ENCODE peak calls at places on chromosomes 3 and 15, in nine cellular contexts. One of them, this sample, is unnamed.
A peak's percentile ranks its signal among the peaks of the same experiment; 100 is the strongest.

GRCh38 chr3:155407331-155407730 is 113.8 kb upstream of the STRIT1 start:
- DNase-seq in breast epithelium: no peak
- DNase-seq in GM12892: no peak
- DNase-seq in suprapubic skin: no peak
- DNase-seq in transverse colon: no peak
- DNase-seq in sigmoid colon: no peak
- DNase-seq in spleen: no peak
- DNase-seq in K562: no peak
- DNase-seq in stomach: no peak
- DNase-seq in this sample: no peak

GRCh38 chr3:21226086-21226485 is 524.9 kb downstream of the ZNF385D start:
- DNase-seq in GM12892: no peak
- DNase-seq in K562: no peak
- DNase-seq in spleen: no peak
- DNase-seq in transverse colon: no peak
- DNase-seq in sigmoid colon: no peak
- DNase-seq in stomach: no peak
- DNase-seq in suprapubic skin: no peak
- DNase-seq in breast epithelium: no peak
- DNase-seq in this sample: no peak

GRCh38 chr3:65883614-65884013 is 155.1 kb downstream of the MAGI1 start:
- DNase-seq in GM12892: no peak
- DNase-seq in suprapubic skin: no peak
- DNase-seq in K562: no peak
- DNase-seq in spleen: no peak
- DNase-seq in transverse colon: no peak
- DNase-seq in stomach: no peak
- DNase-seq in sigmoid colon: no peak
- DNase-seq in breast epithelium: no peak
- DNase-seq in this sample: no peak

GRCh38 chr3:101719604-101720185 is 4.7 kb upstream of the CEP97 start:
- DNase-seq in transverse colon: no peak
- DNase-seq in GM12892: no peak
- DNase-seq in K562: no peak
- DNase-seq in spleen: no peak
- DNase-seq in sigmoid colon: no peak
- DNase-seq in stomach: no peak
- DNase-seq in breast epithelium: no peak
- DNase-seq in suprapubic skin: no peak
- DNase-seq in this sample: no peak

GRCh38 chr15:70185251-70185711 is 87.6 kb upstream of the TLE3 start:
- DNase-seq in sigmoid colon: no peak
- DNase-seq in spleen: peak; percentile 31
- DNase-seq in GM12892: no peak
- DNase-seq in transverse colon: no peak
- DNase-seq in stomach: no peak
- DNase-seq in breast epithelium: no peak
- DNase-seq in suprapubic skin: no peak
- DNase-seq in K562: no peak
- DNase-seq in this sample: no peak

GRCh38 chr3:154678271-154678670 is 248.3 kb upstream of the GPR149 start:
- DNase-seq in transverse colon: no peak
- DNase-seq in spleen: no peak
- DNase-seq in breast epithelium: no peak
- DNase-seq in K562: no peak
- DNase-seq in suprapubic skin: no peak
- DNase-seq in stomach: no peak
- DNase-seq in sigmoid colon: no peak
- DNase-seq in GM12892: no peak
- DNase-seq in this sample: no peak

GRCh38 chr3:117873236-117873635 is 1161.4 kb downstream of the IGSF11 start:
- DNase-seq in suprapubic skin: no peak
- DNase-seq in spleen: no peak
- DNase-seq in breast epithelium: no peak
- DNase-seq in transverse colon: peak; percentile 10
- DNase-seq in GM12892: no peak
- DNase-seq in sigmoid colon: peak; percentile 69
- DNase-seq in stomach: no peak
- DNase-seq in K562: no peak
- DNase-seq in this sample: no peak

GRCh38 chr15:58994906-58995453 is 7.5 kb downstream of the RNF111 start:
- DNase-seq in spleen: no peak
- DNase-seq in breast epithelium: no peak
- DNase-seq in K562: no peak
- DNase-seq in sigmoid colon: no peak
- DNase-seq in suprapubic skin: no peak
- DNase-seq in stomach: no peak
- DNase-seq in transverse colon: no peak
- DNase-seq in GM12892: no peak
- DNase-seq in this sample: no peak

GRCh38 chr3:176776622-176777021 is 420.7 kb downstream of the TBL1XR1 start:
- DNase-seq in GM12892: no peak
- DNase-seq in stomach: no peak
- DNase-seq in breast epithelium: no peak
- DNase-seq in transverse colon: no peak
- DNase-seq in sigmoid colon: no peak
- DNase-seq in suprapubic skin: no peak
- DNase-seq in K562: no peak
- DNase-seq in spleen: no peak
- DNase-seq in this sample: no peak

GRCh38 chr3:183635431-183636220 is at the start of gene KLHL24:
- DNase-seq in transverse colon: peak; percentile 95
- DNase-seq in sigmoid colon: peak; percentile 96
- DNase-seq in K562: peak; percentile 85
- DNase-seq in suprapubic skin: peak; percentile 96
- DNase-seq in spleen: peak; percentile 97
- DNase-seq in GM12892: peak; percentile 77
- DNase-seq in stomach: peak; percentile 94
- DNase-seq in breast epithelium: peak; percentile 93
- DNase-seq in this sample: peak; percentile 83

GRCh38 chr3:190036631-190037030 is 84.1 kb downstream of the P3H2 start:
- DNase-seq in spleen: no peak
- DNase-seq in transverse colon: no peak
- DNase-seq in stomach: no peak
- DNase-seq in sigmoid colon: peak; percentile 73
- DNase-seq in breast epithelium: no peak
- DNase-seq in K562: no peak
- DNase-seq in GM12892: no peak
- DNase-seq in suprapubic skin: no peak
- DNase-seq in this sample: no peak

GRCh38 chr15:80957556-80957955 is 32.1 kb downstream of the MESD start:
- DNase-seq in stomach: no peak
- DNase-seq in K562: no peak
- DNase-seq in breast epithelium: no peak
- DNase-seq in spleen: no peak
- DNase-seq in suprapubic skin: no peak
- DNase-seq in sigmoid colon: no peak
- DNase-seq in transverse colon: no peak
- DNase-seq in GM12892: no peak
- DNase-seq in this sample: no peak

GRCh38 chr15:49428392-49429095 is 5.5 kb downstream of the FGF7 start:
- DNase-seq in GM12892: no peak
- DNase-seq in sigmoid colon: no peak
- DNase-seq in spleen: no peak
- DNase-seq in K562: no peak
- DNase-seq in transverse colon: no peak
- DNase-seq in breast epithelium: no peak
- DNase-seq in suprapubic skin: no peak
- DNase-seq in stomach: no peak
- DNase-seq in this sample: no peak

GRCh38 chr15:50065264-50065663 is 53.8 kb downstream of the ATP8B4 start:
- DNase-seq in GM12892: no peak
- DNase-seq in stomach: no peak
- DNase-seq in K562: no peak
- DNase-seq in transverse colon: no peak
- DNase-seq in sigmoid colon: no peak
- DNase-seq in breast epithelium: no peak
- DNase-seq in spleen: no peak
- DNase-seq in suprapubic skin: no peak
- DNase-seq in this sample: no peak

GRCh38 chr3:14225421-14225820 is 46.8 kb downstream of the LSM3 start:
- DNase-seq in spleen: no peak
- DNase-seq in breast epithelium: no peak
- DNase-seq in sigmoid colon: no peak
- DNase-seq in stomach: no peak
- DNase-seq in GM12892: no peak
- DNase-seq in suprapubic skin: no peak
- DNase-seq in K562: no peak
- DNase-seq in transverse colon: peak; percentile 55
- DNase-seq in this sample: no peak

GRCh38 chr3:120850326-120851295 is 57.4 kb upstream of the STXBP5L start:
- DNase-seq in stomach: no peak
- DNase-seq in spleen: no peak
- DNase-seq in transverse colon: no peak
- DNase-seq in breast epithelium: no peak
- DNase-seq in K562: no peak
- DNase-seq in suprapubic skin: no peak
- DNase-seq in sigmoid colon: no peak
- DNase-seq in GM12892: no peak
- DNase-seq in this sample: no peak

GRCh38 chr3:64224826-64225606 is at the start of gene PRICKLE2:
- DNase-seq in suprapubic skin: peak; percentile 90
- DNase-seq in GM12892: no peak
- DNase-seq in stomach: peak; percentile 67
- DNase-seq in transverse colon: peak; percentile 57
- DNase-seq in spleen: peak; percentile 76
- DNase-seq in breast epithelium: peak; percentile 89
- DNase-seq in sigmoid colon: peak; percentile 90
- DNase-seq in K562: no peak
- DNase-seq in this sample: no peak

GRCh38 chr3:194032828-194033435 is 103.0 kb upstream of the HES1 start:
- DNase-seq in transverse colon: no peak
- DNase-seq in K562: no peak
- DNase-seq in stomach: no peak
- DNase-seq in GM12892: no peak
- DNase-seq in spleen: no peak
- DNase-seq in suprapubic skin: no peak
- DNase-seq in sigmoid colon: no peak
- DNase-seq in breast epithelium: no peak
- DNase-seq in this sample: no peak

GRCh38 chr15:62472616-62473299 is 307.7 kb upstream of the C2CD4B start:
- DNase-seq in suprapubic skin: no peak
- DNase-seq in breast epithelium: peak; percentile 27
- DNase-seq in K562: no peak
- DNase-seq in sigmoid colon: peak; percentile 59
- DNase-seq in transverse colon: peak; percentile 23
- DNase-seq in stomach: no peak
- DNase-seq in GM12892: no peak
- DNase-seq in spleen: no peak
- DNase-seq in this sample: no peak

GRCh38 chr15:62475595-62475994 is 310.5 kb upstream of the C2CD4B start:
- DNase-seq in suprapubic skin: no peak
- DNase-seq in sigmoid colon: peak; percentile 67
- DNase-seq in breast epithelium: no peak
- DNase-seq in stomach: no peak
- DNase-seq in GM12892: no peak
- DNase-seq in transverse colon: no peak
- DNase-seq in K562: no peak
- DNase-seq in spleen: no peak
- DNase-seq in this sample: no peak

GRCh38 chr15:62474021-62474770 is 309.1 kb upstream of the C2CD4B start:
- DNase-seq in transverse colon: no peak
- DNase-seq in spleen: no peak
- DNase-seq in sigmoid colon: peak; percentile 38
- DNase-seq in stomach: no peak
- DNase-seq in K562: no peak
- DNase-seq in GM12892: no peak
- DNase-seq in breast epithelium: no peak
- DNase-seq in suprapubic skin: no peak
- DNase-seq in this sample: no peak

GRCh38 chr15:62476163-62476562 is 311.1 kb upstream of the C2CD4B start:
- DNase-seq in GM12892: no peak
- DNase-seq in stomach: no peak
- DNase-seq in K562: no peak
- DNase-seq in breast epithelium: no peak
- DNase-seq in spleen: no peak
- DNase-seq in transverse colon: no peak
- DNase-seq in suprapubic skin: no peak
- DNase-seq in sigmoid colon: peak; percentile 67
- DNase-seq in this sample: no peak

DNA sequence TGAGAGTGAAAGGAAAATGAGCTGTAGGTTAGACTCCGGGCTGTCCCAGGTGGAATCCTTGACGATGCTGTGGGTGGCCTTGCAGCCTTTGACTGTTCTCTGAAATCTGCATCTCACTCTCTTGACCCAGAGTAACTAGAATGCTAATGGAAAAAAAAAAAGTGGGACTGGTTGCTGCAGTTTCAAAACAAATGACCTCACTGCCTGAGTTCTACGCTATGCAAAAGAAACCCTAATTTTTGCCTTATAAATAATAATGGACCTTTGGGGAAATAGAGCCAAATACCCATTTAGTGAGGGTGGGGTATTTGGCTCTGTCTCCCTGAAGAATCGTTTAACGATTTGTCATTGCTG is 309.7 kb upstream of the C2CD4B start:
- DNase-seq in stomach: no peak
- DNase-seq in breast epithelium: no peak
- DNase-seq in spleen: no peak
- DNase-seq in transverse colon: no peak
- DNase-seq in suprapubic skin: no peak
- DNase-seq in GM12892: no peak
- DNase-seq in K562: no peak
- DNase-seq in sigmoid colon: peak; percentile 47
- DNase-seq in this sample: no peak
- TF ChIP-seq POLR2AphosphoS5 in stomach: peak; percentile 6
- TF ChIP-seq POLR2AphosphoS5 in breast epithelium: no peak
- TF ChIP-seq POLR2AphosphoS5 in spleen: no peak
- TF ChIP-seq POLR2AphosphoS5 in transverse colon: peak; percentile 15
- TF ChIP-seq POLR2AphosphoS5 in suprapubic skin: no peak
- TF ChIP-seq POLR2AphosphoS5 in GM12892: no peak
- TF ChIP-seq POLR2AphosphoS5 in K562: no peak
- TF ChIP-seq POLR2AphosphoS5 in sigmoid colon: peak; percentile 33
- TF ChIP-seq POLR2AphosphoS5 in this sample: no peak

GRCh38 chr3:24495334-24495994 is 814 bp upstream of the THRB start:
- DNase-seq in stomach: peak; percentile 70
- DNase-seq in transverse colon: peak; percentile 67
- DNase-seq in GM12892: peak; percentile 9
- DNase-seq in K562: peak; percentile 71
- DNase-seq in suprapubic skin: peak; percentile 82
- DNase-seq in spleen: peak; percentile 87
- DNase-seq in sigmoid colon: peak; percentile 76
- DNase-seq in breast epithelium: peak; percentile 58
- DNase-seq in this sample: no peak
- TF ChIP-seq POLR2A in stomach: peak; percentile 51
- TF ChIP-seq POLR2A in transverse colon: peak; percentile 54
- TF ChIP-seq POLR2A in GM12892: no peak
- TF ChIP-seq POLR2A in K562: peak; percentile 97
- TF ChIP-seq POLR2A in suprapubic skin: no peak
- TF ChIP-seq POLR2A in spleen: no peak
- TF ChIP-seq POLR2A in sigmoid colon: no peak
- TF ChIP-seq POLR2A in breast epithelium: no peak
- TF ChIP-seq POLR2A in this sample: no peak

GRCh38 chr3:37492977-37493471 is 318.6 kb upstream of the LRRFIP2 start:
- DNase-seq in transverse colon: no peak
- DNase-seq in K562: no peak
- DNase-seq in stomach: no peak
- DNase-seq in sigmoid colon: no peak
- DNase-seq in breast epithelium: peak; percentile 31
- DNase-seq in GM12892: no peak
- DNase-seq in suprapubic skin: no peak
- DNase-seq in spleen: no peak
- DNase-seq in this sample: no peak
- TF ChIP-seq POLR2AphosphoS5 in transverse colon: no peak
- TF ChIP-seq POLR2AphosphoS5 in K562: no peak
- TF ChIP-seq POLR2AphosphoS5 in stomach: no peak
- TF ChIP-seq POLR2AphosphoS5 in sigmoid colon: no peak
- TF ChIP-seq POLR2AphosphoS5 in breast epithelium: peak; percentile 49
- TF ChIP-seq POLR2AphosphoS5 in GM12892: no peak
- TF ChIP-seq POLR2AphosphoS5 in suprapubic skin: no peak
- TF ChIP-seq POLR2AphosphoS5 in spleen: no peak
- TF ChIP-seq POLR2AphosphoS5 in this sample: no peak

GRCh38 chr3:136142592-136142991 is 53.5 kb downstream of the MSL2 start:
- DNase-seq in breast epithelium: no peak
- DNase-seq in suprapubic skin: no peak
- DNase-seq in stomach: no peak
- DNase-seq in GM12892: no peak
- DNase-seq in transverse colon: no peak
- DNase-seq in spleen: no peak
- DNase-seq in sigmoid colon: no peak
- DNase-seq in K562: no peak
- DNase-seq in this sample: no peak
- TF ChIP-seq POLR2A in breast epithelium: no peak
- TF ChIP-seq POLR2A in suprapubic skin: no peak
- TF ChIP-seq POLR2A in stomach: no peak
- TF ChIP-seq POLR2A in GM12892: no peak
- TF ChIP-seq POLR2A in transverse colon: no peak
- TF ChIP-seq POLR2A in spleen: no peak
- TF ChIP-seq POLR2A in sigmoid colon: no peak
- TF ChIP-seq POLR2A in K562: no peak
- TF ChIP-seq POLR2A in this sample: no peak

This sample was measured in GM12891.